ENCODE peak calls at places on chromosome 4, in four cellular contexts. Z is H9, D is mesendoderm, S is H1. M is an unnamed sample. For H3K4me1, the result is how much of the 10 kb centered on the place peaks cover.

GRCh38 chr4:187309456-187309855 is 585.8 kb upstream of the FAT1 start:
- DNase-seq in Z (no peak), D (no peak), S (no peak), M (peak)

GRCh38 chr4:184395451-184395917 is 78.9 kb downstream of the IRF2 start:
- DNase-seq in Z (no peak), D (no peak), S (no peak), M (no peak)

GRCh38 chr4:184408021-184408710 is 66.2 kb downstream of the IRF2 start:
- DNase-seq in Z (no peak), D (no peak), S (no peak), M (peak)

GRCh38 chr4:153916273-153916755 is 127.4 kb upstream of the SFRP2 start:
- DNase-seq in Z (no peak), D (no peak), S (no peak), M (no peak)

GRCh38 chr4:81030061-81030616 is 369 bp upstream of the BMP3 start:
- DNase-seq in Z (peak), D (peak), S (no peak), M (no peak)

GRCh38 chr4:98771959-98772619 is 113.7 kb upstream of the TSPAN5 start:
- DNase-seq in Z (no peak), D (no peak), S (no peak), M (no peak)

GRCh38 chr4:185426960-185427688 is 1.4 kb upstream of the UFSP2 start:
- DNase-seq in Z (no peak), D (no peak), S (no peak), M (no peak)

GRCh38 chr4:36815536-36815935 is 429.0 kb upstream of the NWD2 start:
- DNase-seq in Z (no peak), D (no peak), S (no peak), M (no peak)

GRCh38 chr4:185396724-185397402 is at the start of gene ANKRD37:
- DNase-seq in Z (peak), D (peak), S (no peak), M (peak)

GRCh38 chr4:129708776-129709175 is 612.8 kb downstream of the C4orf33 start:
- DNase-seq in Z (no peak), D (no peak), S (no peak), M (no peak)

GRCh38 chr4:25702848-25703247 is 47.2 kb downstream of the SLC34A2 start:
- DNase-seq in Z (no peak), D (peak), S (no peak), M (peak)

GRCh38 chr4:176270669-176271068 is 1.6 kb upstream of the ASB5 start:
- DNase-seq in Z (no peak), D (peak), S (peak), M (peak)

GRCh38 chr4:112119358-112119783 is 25.9 kb upstream of the FAM241A start:
- DNase-seq in Z (no peak), D (no peak), S (no peak), M (no peak)

GRCh38 chr4:2266181-2266580 is 4.3 kb upstream of the MXD4 start:
- DNase-seq in Z (no peak), D (no peak), S (no peak), M (no peak)

GRCh38 chr4:18049446-18049845 is 27.9 kb upstream of the LCORL start:
- DNase-seq in Z (no peak), D (no peak), S (no peak), M (peak)

GRCh38 chr4:101283436-101283835 is 63.9 kb downstream of the PPP3CA start:
- DNase-seq in Z (no peak), D (no peak), S (no peak), M (no peak)

GRCh38 chr4:183903021-183903760 is 1.9 kb upstream of the STOX2 start:
- DNase-seq in Z (no peak), D (no peak), S (no peak), M (no peak)

GRCh38 chr4:34170941-34171340 is 2073.4 kb downstream of the ARAP2 start:
- DNase-seq in Z (no peak), D (no peak), S (no peak), M (peak)

GRCh38 chr4:13705521-13706035 is 78.1 kb upstream of the BOD1L1 start:
- DNase-seq in Z (peak), D (peak), S (no peak), M (no peak)

GRCh38 chr4:74018116-74018515 is 19.6 kb upstream of the CXCL5 start:
- DNase-seq in Z (no peak), D (no peak), S (no peak), M (peak)

GRCh38 chr4:89724716-89725115 is 112.2 kb downstream of the SNCA start:
- DNase-seq in Z (no peak), D (peak), S (no peak), M (peak)

GRCh38 chr4:3471886-3472285 is 8.8 kb downstream of the DOK7 start:
- DNase-seq in Z (no peak), D (no peak), S (no peak), M (no peak)
- H3K18ac ChIP-seq in Z (no peak), D (no peak), S (no peak), M (no peak)

DNA sequence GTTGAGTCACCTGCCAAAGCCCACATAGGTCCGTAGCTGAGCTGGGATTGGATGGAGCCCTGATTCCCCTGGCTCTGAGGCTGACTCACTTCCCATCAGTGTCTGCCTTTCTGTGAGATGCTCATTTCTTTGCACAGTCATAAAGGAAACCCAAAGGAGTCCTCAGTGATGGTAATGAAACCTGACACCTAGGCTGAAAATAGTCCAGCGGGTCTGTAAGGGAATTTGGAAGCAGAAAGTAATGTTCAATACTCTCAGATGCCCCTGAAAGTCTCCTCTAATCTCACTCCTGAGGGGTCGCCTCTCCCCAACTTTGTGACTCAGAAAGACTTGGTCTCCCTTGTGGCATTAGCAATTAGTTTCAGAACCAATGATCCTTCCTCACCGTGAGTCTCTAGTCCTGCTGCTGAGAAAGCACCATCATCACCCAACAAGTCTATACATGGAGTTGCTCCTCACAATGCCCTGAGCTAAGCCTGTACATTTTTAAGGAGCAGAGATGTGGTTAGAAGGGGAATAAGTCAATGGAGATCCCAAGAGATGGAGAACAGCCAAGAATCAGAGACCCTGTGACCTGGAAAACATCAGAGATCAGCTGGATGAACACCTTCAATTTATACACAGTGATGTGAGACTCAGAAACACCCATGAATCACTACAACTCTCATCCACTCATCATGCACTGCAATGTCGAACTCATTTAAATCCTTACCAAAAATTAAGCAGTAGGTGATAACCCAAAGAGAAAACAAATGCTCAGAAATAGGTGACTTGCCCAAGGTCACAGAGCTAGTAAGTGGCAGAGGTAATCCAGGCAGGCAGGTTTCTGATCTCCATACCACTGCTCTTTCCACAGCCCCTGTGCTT is 219.0 kb upstream of the CPEB2 start:
- DNase-seq in Z (no peak), D (no peak), S (no peak), M (peak)
- H3K4me1 ChIP-seq in Z (under half), D (under half), S (under half), M (under half)

GRCh38 chr4:119731146-119731742 is 102.6 kb upstream of the PDE5A start:
- DNase-seq in Z (no peak), D (no peak), S (no peak), M (no peak)

GRCh38 chr4:119731778-119732177 is 103.2 kb upstream of the PDE5A start:
- DNase-seq in Z (no peak), D (no peak), S (no peak), M (no peak)

GRCh38 chr4:119730644-119730995 is 102.0 kb upstream of the PDE5A start:
- DNase-seq in Z (no peak), D (no peak), S (no peak), M (peak)

GRCh38 chr4:119728692-119729593 is 100.3 kb upstream of the PDE5A start:
- DNase-seq in Z (no peak), D (no peak), S (no peak), M (peak)

GRCh38 chr4:119729815-119730643 is 101.4 kb upstream of the PDE5A start:
- DNase-seq in Z (no peak), D (no peak), S (no peak), M (peak)
- H4K5ac ChIP-seq in Z (no peak), D (no peak), S (no peak), M (peak)

GRCh38 chr4:95243892-95244291 is 304.9 kb downstream of the UNC5C start:
- DNase-seq in Z (no peak), D (no peak), S (no peak), M (no peak)

GRCh38 chr4:95251568-95251967 is 297.2 kb downstream of the UNC5C start:
- DNase-seq in Z (no peak), D (no peak), S (no peak), M (no peak)

GRCh38 chr4:95248713-95249401 is 299.9 kb downstream of the UNC5C start:
- DNase-seq in Z (no peak), D (no peak), S (no peak), M (no peak)

GRCh38 chr4:95250544-95251137 is 298.1 kb downstream of the UNC5C start:
- DNase-seq in Z (no peak), D (no peak), S (no peak), M (no peak)

GRCh38 chr4:95249402-95250043 is 299.2 kb downstream of the UNC5C start:
- DNase-seq in Z (no peak), D (peak), S (no peak), M (no peak)
- H3K18ac ChIP-seq in Z (no peak), D (no peak), S (no peak), M (no peak)

M was measured in IMR-90.